ENCODE peak calls at places on chromosomes 5 and 9, in eight cellular contexts. Q, E, D, W, G, C, X and I are unnamed samples.

GRCh38 chr5:82147860-82148573 is 130.1 kb downstream of the RPS23 start:
- DNase-seq in C (no peak), X (peak; percentile 73), G (no peak), D (no peak), W (no peak), E (peak; percentile 28), Q (no peak), I (no peak)

GRCh38 chr5:107247427-107247826 is 423.3 kb downstream of the EFNA5 start:
- DNase-seq in C (no peak), Q (no peak), E (no peak), G (peak; percentile 20), X (peak; percentile 6), W (no peak), D (no peak), I (no peak)

GRCh38 chr9:128405077-128405779 is 15.4 kb upstream of the CERCAM start:
- DNase-seq in Q (no peak), D (peak; percentile 57), X (no peak), E (peak; percentile 4), W (no peak), G (no peak), C (no peak), I (no peak)

GRCh38 chr5:133293953-133294352 is 242.1 kb downstream of the HSPA4 start:
- DNase-seq in D (no peak), C (no peak), E (no peak), Q (no peak), G (no peak), X (no peak), W (no peak), I (peak; percentile 5)

GRCh38 chr5:152246401-152246800 is 158.7 kb downstream of the NMUR2 start:
- DNase-seq in W (peak; percentile 9), X (peak; percentile 23), E (peak; percentile 66), G (peak; percentile 81), C (peak; percentile 80), Q (no peak), D (peak; percentile 81), I (peak; percentile 49)

GRCh38 chr9:76255781-76256455 is 138.3 kb downstream of the RFK start:
- DNase-seq in C (no peak), X (peak; percentile 98), E (peak; percentile 62), W (no peak), G (no peak), Q (no peak), D (no peak), I (no peak)

GRCh38 chr9:85290019-85290418 is 451.7 kb downstream of the AGTPBP1 start:
- DNase-seq in X (no peak), C (no peak), Q (no peak), D (no peak), G (no peak), W (no peak), E (no peak), I (no peak)

GRCh38 chr9:93357649-93358048 is 93.8 kb upstream of the FAM120A start:
- DNase-seq in G (no peak), E (no peak), W (no peak), X (no peak), C (no peak), D (no peak), Q (no peak), I (peak; percentile 42)

GRCh38 chr9:131410051-131410491 is 16.2 kb downstream of the PRRC2B start:
- DNase-seq in C (no peak), Q (no peak), G (no peak), E (no peak), D (no peak), X (no peak), W (no peak), I (no peak)

GRCh38 chr5:31939151-31939550 is 235.0 kb downstream of the GOLPH3 start:
- DNase-seq in C (no peak), G (no peak), D (no peak), E (no peak), X (no peak), Q (no peak), W (no peak), I (no peak)

GRCh38 chr9:17625644-17626388 is 47.0 kb downstream of the SH3GL2 start:
- DNase-seq in C (no peak), X (no peak), Q (no peak), E (no peak), W (no peak), D (no peak), G (peak; percentile 60), I (no peak)

GRCh38 chr5:38719916-38720315 is 125.9 kb upstream of the OSMR start:
- DNase-seq in G (peak; percentile 56), X (peak; percentile 91), C (no peak), E (peak; percentile 2), D (no peak), Q (no peak), W (no peak), I (no peak)

GRCh38 chr9:83620841-83621636 is 1.9 kb upstream of the IDNK start:
- DNase-seq in C (peak; percentile 78), G (peak; percentile 64), D (peak; percentile 85), E (peak; percentile 77), X (peak; percentile 70), W (peak; percentile 67), Q (peak; percentile 54), I (peak; percentile 46)

GRCh38 chr5:61534481-61535267 is 202.6 kb downstream of the ZSWIM6 start:
- DNase-seq in Q (no peak), D (no peak), G (no peak), X (no peak), E (no peak), W (no peak), C (no peak), I (peak; percentile 63)

GRCh38 chr5:120657083-120657482 is 193.0 kb downstream of the PRR16 start:
- DNase-seq in X (peak; percentile 10), C (no peak), Q (no peak), E (no peak), W (no peak), G (no peak), D (no peak), I (no peak)

GRCh38 chr9:126985870-126986498 is 71.4 kb downstream of the RALGPS1 start:
- DNase-seq in E (peak; percentile 35), D (no peak), X (peak; percentile 74), W (no peak), C (no peak), G (peak; percentile 97), Q (peak; percentile 93), I (peak; percentile 98)

DNA sequence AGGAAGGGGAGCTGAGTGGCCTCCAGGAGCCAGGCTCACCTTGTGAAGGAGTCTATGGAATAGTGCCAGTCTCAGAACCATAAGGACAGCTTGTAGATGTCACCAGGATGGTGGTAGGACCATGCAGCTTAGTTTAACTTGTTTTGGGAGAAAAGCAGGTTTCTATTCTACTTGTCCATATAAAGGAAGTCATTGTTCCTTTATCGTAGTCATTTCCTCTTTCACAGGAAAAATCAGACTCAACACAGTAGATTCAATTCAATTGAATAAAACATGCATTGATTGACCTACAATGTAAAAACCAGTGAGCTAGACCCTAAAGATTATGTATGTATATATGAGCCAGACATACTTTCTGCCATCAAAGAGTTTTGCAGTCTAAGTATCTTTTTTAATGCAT is 53.3 kb downstream of the MEGF10 start:
- DNase-seq in Q (no peak), E (no peak), D (no peak), W (no peak), G (no peak), X (no peak), C (no peak), I (no peak)
- TF ChIP-seq EZH2phosphoT487 in Q (no peak), E (no peak), D (no peak), W (no peak), G (no peak), X (no peak), C (no peak), I (no peak)

GRCh38 chr5:124790261-124790894 is 43.9 kb upstream of the ZNF608 start:
- DNase-seq in D (no peak), X (peak; percentile 62), G (peak; percentile 29), Q (no peak), W (no peak), C (no peak), E (peak; percentile 24), I (no peak)
- TF ChIP-seq EZH2phosphoT487 in D (no peak), X (no peak), G (no peak), Q (no peak), W (no peak), C (no peak), E (no peak), I (no peak)

GRCh38 chr9:108704156-108704852 is 151.5 kb downstream of the ACTL7B start:
- DNase-seq in X (peak; percentile 54), D (no peak), C (no peak), G (peak; percentile 40), Q (no peak), E (no peak), W (no peak), I (no peak)
- TF ChIP-seq EZH2phosphoT487 in X (no peak), D (no peak), C (no peak), G (no peak), Q (no peak), E (no peak), W (no peak), I (no peak)

DNA sequence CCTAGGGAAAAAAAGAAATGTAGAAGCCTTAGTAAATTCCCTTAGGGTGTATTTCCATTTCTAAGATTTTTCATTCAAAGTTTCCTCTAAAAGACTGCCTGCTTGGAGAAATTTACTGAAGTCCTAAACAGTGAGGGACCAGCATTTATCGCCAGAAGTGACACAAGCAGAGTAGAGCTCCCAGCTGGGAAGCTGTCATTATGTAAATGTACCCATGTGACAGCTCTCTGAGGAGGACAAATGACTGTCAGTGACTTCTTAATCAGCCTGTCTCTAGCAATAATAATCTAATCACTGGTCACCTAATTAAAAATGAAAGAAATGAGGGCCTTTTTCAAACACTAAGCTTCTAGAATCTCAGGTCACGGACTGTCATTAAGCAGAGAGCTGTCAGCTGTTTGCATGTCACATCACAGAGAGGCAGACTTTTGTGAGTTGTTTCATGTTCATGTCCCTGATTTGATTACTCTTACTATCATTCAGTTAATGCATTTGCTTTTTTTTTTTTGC is 77.8 kb upstream of the FBXL17 start:
- DNase-seq in D (peak; percentile 5), C (no peak), X (no peak), G (no peak), E (no peak), Q (no peak), W (no peak), I (no peak)
- TF ChIP-seq EZH2phosphoT487 in D (no peak), C (no peak), X (no peak), G (no peak), E (no peak), Q (no peak), W (no peak), I (no peak)